ENCODE peak calls at places on chromosomes 7 and 10, in six cellular contexts. Y, M, D, A, N and U are unnamed samples.

GRCh38 chr7:157863906-157864810 is 527.4 kb downstream of the DNAJB6 start:
- DNase-seq in A (no peak), N (no peak), M (no peak), D (no peak), Y (no peak), U (no peak)

GRCh38 chr7:141584935-141585334 is 33.7 kb downstream of the AGK start:
- DNase-seq in Y (peak), A (no peak), D (peak), N (no peak), M (no peak), U (no peak)

GRCh38 chr10:110547139-110547761 is 20.2 kb upstream of the SMC3 start:
- DNase-seq in A (no peak), N (peak), D (peak), M (peak), Y (no peak), U (peak)

GRCh38 chr7:5423272-5423843 is at the start of gene TNRC18:
- DNase-seq in D (no peak), Y (no peak), A (no peak), N (no peak), M (peak), U (peak)

GRCh38 chr10:62655337-62655994 is 149.1 kb upstream of the ADO start:
- DNase-seq in M (no peak), A (peak), D (no peak), Y (no peak), N (no peak), U (peak)

GRCh38 chr7:157302314-157302711 is 34.5 kb upstream of the DNAJB6 start:
- DNase-seq in Y (no peak), M (peak), A (peak), D (no peak), N (no peak), U (peak)

GRCh38 chr7:149883452-149883861 is 9.7 kb downstream of the ATP6V0E2 start:
- DNase-seq in Y (peak), M (peak), N (peak), D (peak), A (no peak), U (peak)

GRCh38 chr7:44622342-44623151 is 16.1 kb downstream of the OGDH start:
- DNase-seq in Y (no peak), M (no peak), N (no peak), A (no peak), D (no peak), U (no peak)

GRCh38 chr7:25636168-25636567 is 407.9 kb upstream of the NPVF start:
- DNase-seq in Y (no peak), M (no peak), D (no peak), N (no peak), A (no peak), U (no peak)

GRCh38 chr10:71848325-71849277 is 2.5 kb downstream of the PSAP start:
- DNase-seq in D (no peak), N (no peak), M (no peak), A (no peak), Y (no peak), U (no peak)

GRCh38 chr7:122770943-122771342 is 68.2 kb upstream of the RNF148 start:
- DNase-seq in N (no peak), M (no peak), D (no peak), A (no peak), Y (no peak), U (no peak)

GRCh38 chr10:78129211-78129610 is 95.5 kb downstream of the RPS24 start:
- DNase-seq in A (no peak), M (no peak), D (no peak), Y (no peak), N (no peak), U (no peak)

GRCh38 chr7:128431221-128431620 is 21.4 kb upstream of the IMPDH1 start:
- DNase-seq in A (no peak), M (no peak), N (peak), Y (no peak), D (peak), U (no peak)

GRCh38 chr7:90209776-90210175 is 1.8 kb upstream of the STEAP2 start:
- DNase-seq in M (no peak), D (no peak), N (no peak), A (no peak), Y (no peak), U (no peak)

GRCh38 chr7:41383596-41383995 is 319.3 kb downstream of the INHBA start:
- DNase-seq in Y (no peak), N (no peak), A (no peak), M (no peak), D (no peak), U (no peak)

GRCh38 chr10:18140957-18141888 is 999 bp downstream of the CACNB2 start:
- DNase-seq in A (no peak), M (no peak), Y (no peak), D (peak), N (no peak), U (no peak)

GRCh38 chr7:130721486-130722277 is 12.3 kb downstream of the KLF14 start:
- DNase-seq in A (no peak), Y (no peak), N (peak), D (peak), M (no peak), U (no peak)

GRCh38 chr10:49761789-49762565 is at the start of gene OGDHL:
- DNase-seq in A (no peak), D (peak), M (peak), N (peak), Y (no peak), U (peak)

GRCh38 chr7:120053390-120053961 is 219.5 kb upstream of the KCND2 start:
- DNase-seq in A (no peak), N (no peak), D (no peak), Y (no peak), M (no peak), U (no peak)

GRCh38 chr7:116434820-116435341 is 64.7 kb upstream of the CAV2 start:
- DNase-seq in D (no peak), M (no peak), Y (no peak), N (no peak), A (no peak), U (no peak)

GRCh38 chr7:30464231-30464660 is 14.3 kb downstream of the NOD1 start:
- DNase-seq in D (no peak), M (peak), N (no peak), Y (no peak), A (peak), U (peak)

GRCh38 chr10:80537086-80537704 is 507 bp upstream of the SH2D4B start:
- DNase-seq in D (peak), A (no peak), N (no peak), M (no peak), Y (no peak), U (no peak)

GRCh38 chr7:114356133-114356532 is 58.5 kb upstream of the FOXP2 start:
- DNase-seq in M (no peak), D (no peak), N (no peak), Y (no peak), A (no peak), U (no peak)

GRCh38 chr7:107854989-107855388 is 36.0 kb upstream of the DLD start:
- DNase-seq in A (no peak), M (no peak), N (no peak), Y (no peak), D (no peak), U (no peak)

GRCh38 chr7:87935373-87935706 is 1.3 kb downstream of the ADAM22 start:
- DNase-seq in N (no peak), D (no peak), M (no peak), Y (no peak), A (no peak), U (no peak)

GRCh38 chr10:113320213-113320612 is 232.6 kb upstream of the HABP2 start:
- DNase-seq in A (no peak), M (no peak), Y (no peak), D (no peak), N (no peak), U (no peak)

GRCh38 chr10:113322843-113323242 is 230.0 kb upstream of the HABP2 start:
- DNase-seq in M (no peak), D (no peak), Y (no peak), A (no peak), N (no peak), U (no peak)

GRCh38 chr10:113319450-113319849 is 233.4 kb upstream of the HABP2 start:
- DNase-seq in M (no peak), Y (no peak), A (no peak), D (no peak), N (no peak), U (no peak)

GRCh38 chr10:113323985-113324384 is 228.9 kb upstream of the HABP2 start:
- DNase-seq in Y (no peak), M (no peak), D (no peak), A (no peak), N (no peak), U (no peak)

DNA sequence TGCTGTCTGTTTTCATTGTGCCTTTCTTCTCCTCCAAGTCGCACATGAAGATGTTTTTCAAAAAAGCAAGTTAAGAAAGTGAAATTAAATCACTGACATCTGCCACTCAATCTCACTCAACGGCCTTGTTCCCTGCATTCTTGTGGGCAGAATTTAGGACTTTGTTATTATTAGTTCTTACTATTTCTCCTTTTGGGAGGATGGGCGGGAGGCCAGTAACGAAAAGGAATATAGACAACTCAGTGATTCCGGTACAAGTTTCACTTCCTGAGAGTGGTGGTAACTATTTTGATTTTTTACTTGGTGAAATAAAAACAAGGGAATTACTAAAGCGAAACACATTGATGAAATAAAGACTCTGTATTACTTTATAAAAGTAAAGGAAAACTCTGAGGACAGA is 231.9 kb upstream of the HABP2 start:
- DNase-seq in M (no peak), N (no peak), Y (no peak), D (no peak), A (no peak), U (no peak)
- H3K4me2 ChIP-seq in M (no peak), N (no peak), Y (no peak), D (no peak), A (no peak), U (no peak)

DNA sequence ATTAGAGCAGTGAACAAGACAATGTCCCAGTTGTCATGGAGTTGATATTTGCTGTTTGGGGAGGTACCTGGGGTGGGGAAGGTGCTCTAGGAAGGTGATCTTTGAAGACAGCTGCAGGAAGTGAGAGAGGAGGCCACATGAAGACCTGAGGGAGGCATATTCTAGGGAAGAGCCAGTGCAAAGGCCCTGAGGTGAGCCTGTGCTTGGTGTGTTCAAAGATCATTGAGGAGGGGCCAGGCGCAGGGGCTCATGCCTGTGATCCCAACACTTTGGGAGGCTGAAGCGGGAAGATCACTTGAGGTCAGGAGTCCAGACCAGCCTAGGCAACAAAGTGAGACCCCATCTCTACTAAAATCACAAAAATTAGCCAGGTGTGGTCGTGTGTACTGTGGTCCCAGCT is 15.1 kb downstream of the SEC61A2 start:
- DNase-seq in A (no peak), M (no peak), Y (no peak), D (no peak), N (no peak), U (no peak)
- H3K4me2 ChIP-seq in A (no peak), M (no peak), Y (no peak), D (no peak), N (no peak), U (no peak)

GRCh38 chr10:35390843-35391152 is 54.5 kb downstream of the CCNY start:
- DNase-seq in N (no peak), M (no peak), D (no peak), A (no peak), Y (no peak), U (no peak)

GRCh38 chr10:35391954-35392262 is 55.6 kb downstream of the CCNY start:
- DNase-seq in M (no peak), N (no peak), D (no peak), Y (no peak), A (no peak), U (no peak)

GRCh38 chr10:35391153-35391953 is 55.0 kb downstream of the CCNY start:
- DNase-seq in N (peak), M (no peak), D (no peak), Y (no peak), A (no peak), U (no peak)

GRCh38 chr10:35388682-35389081 is 52.4 kb downstream of the CCNY start:
- DNase-seq in M (no peak), Y (no peak), D (no peak), A (no peak), N (no peak), U (no peak)

GRCh38 chr10:35390441-35390840 is 54.1 kb downstream of the CCNY start:
- DNase-seq in D (no peak), N (no peak), M (no peak), Y (no peak), A (no peak), U (no peak)
- H3K4me2 ChIP-seq in D (no peak), N (no peak), M (no peak), Y (no peak), A (no peak), U (no peak)

DNA sequence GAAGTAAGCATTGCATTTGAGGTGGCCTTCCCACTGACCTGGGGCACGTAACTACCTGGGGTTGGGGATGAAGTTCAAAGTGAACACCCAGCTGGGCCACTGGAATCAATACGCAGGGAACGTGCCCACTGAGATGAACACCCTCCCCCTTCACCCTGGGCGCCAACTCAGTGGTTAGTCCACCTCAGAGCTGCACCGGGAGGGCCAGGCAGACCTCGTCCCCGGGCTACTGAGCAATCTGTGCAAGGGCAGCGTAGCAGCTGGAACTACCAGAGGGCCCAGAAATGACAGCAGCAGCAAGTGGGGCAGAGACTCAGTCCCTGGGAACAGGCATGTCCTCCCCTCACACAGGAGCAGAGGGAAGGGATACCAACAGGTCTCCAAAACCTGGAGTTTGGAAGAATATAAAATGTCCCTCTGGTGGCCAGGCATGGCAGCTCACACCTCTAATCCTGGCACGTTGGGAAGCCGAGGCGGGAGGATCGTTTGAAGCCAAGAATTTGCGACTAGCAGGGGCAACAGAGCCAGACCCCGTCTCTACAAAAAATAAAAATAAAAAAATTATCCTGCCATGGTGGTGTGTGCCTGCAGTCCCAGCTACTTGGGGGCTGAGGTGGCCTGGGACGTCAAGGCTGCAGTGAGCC is 143.9 kb downstream of the SH3PXD2A start:
- DNase-seq in D (peak), A (no peak), M (no peak), N (no peak), Y (no peak), U (no peak)
- H3K4me2 ChIP-seq in D (no peak), A (no peak), M (no peak), N (no peak), Y (no peak), U (no peak)

DNA sequence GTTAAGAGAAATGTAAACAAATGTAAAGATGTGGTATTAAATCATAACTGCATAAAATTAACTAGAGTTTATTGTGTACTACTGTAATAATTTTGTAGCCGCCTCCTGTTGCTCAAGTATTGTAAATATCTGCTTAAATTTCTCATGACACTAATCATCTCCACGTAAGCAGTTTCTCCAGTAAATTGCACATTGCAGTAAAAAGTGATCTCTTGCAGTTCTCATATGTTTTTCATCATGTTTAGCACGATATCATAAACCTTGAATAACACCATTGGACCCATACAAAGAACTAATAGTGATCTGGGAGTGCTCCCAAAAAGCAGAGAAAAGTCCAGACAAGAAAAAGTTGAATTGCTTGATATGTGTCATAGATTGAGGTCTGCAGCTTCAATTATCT is 15.4 kb downstream of the LIPA start:
- DNase-seq in M (no peak), D (no peak), N (no peak), Y (no peak), A (no peak), U (no peak)
- H3K4me2 ChIP-seq in M (no peak), D (no peak), N (no peak), Y (no peak), A (no peak), U (no peak)

GRCh38 chr10:70269741-70270140 is 14.1 kb downstream of the NPFFR1 start:
- DNase-seq in M (no peak), A (no peak), N (no peak), D (no peak), Y (no peak), U (no peak)
- H3K4me2 ChIP-seq in M (no peak), A (no peak), N (no peak), D (no peak), Y (no peak), U (no peak)